ENCODE peak calls at places on chromosome 5, in five cellular contexts. I, Y, S, Z and L are unnamed samples.

GRCh38 chr5:75611324-75612210 is at the start of gene ANKDD1B:
- ATAC-seq in I (peak), Y (no peak), S (no peak), Z (peak), L (no peak)

GRCh38 chr5:157602505-157602904 is 26.9 kb upstream of the ADAM19 start:
- ATAC-seq in I (no peak), Y (peak), S (peak), Z (no peak), L (peak)

GRCh38 chr5:141512390-141513020 is 23.6 kb downstream of the PCDHGC5 start:
- ATAC-seq in I (no peak), Y (peak), S (peak), Z (peak), L (no peak)

GRCh38 chr5:56451742-56452141 is 218.6 kb upstream of the ANKRD55 start:
- ATAC-seq in I (no peak), Y (no peak), S (no peak), Z (no peak), L (no peak)

GRCh38 chr5:72226950-72227349 is 93.1 kb downstream of the MRPS27 start:
- ATAC-seq in I (no peak), Y (no peak), S (no peak), Z (peak), L (no peak)

GRCh38 chr5:88888291-88888690 is 5.3 kb upstream of the MEF2C start:
- ATAC-seq in I (no peak), Y (no peak), S (no peak), Z (no peak), L (no peak)

GRCh38 chr5:530001-530400 is 5.8 kb upstream of the SLC9A3 start:
- ATAC-seq in I (no peak), Y (no peak), S (no peak), Z (peak), L (no peak)

GRCh38 chr5:34863947-34864346 is 25.0 kb downstream of the TTC23L start:
- ATAC-seq in I (no peak), Y (no peak), S (no peak), Z (no peak), L (no peak)

GRCh38 chr5:176730815-176731475 is 79.4 kb upstream of the UNC5A start:
- ATAC-seq in I (no peak), Y (no peak), S (peak), Z (no peak), L (no peak)

GRCh38 chr5:80283360-80283759 is 27.5 kb upstream of the SERINC5 start:
- ATAC-seq in I (no peak), Y (no peak), S (peak), Z (no peak), L (no peak)

GRCh38 chr5:132766020-132766805 is 10.8 kb downstream of the SEPTIN8 start:
- ATAC-seq in I (no peak), Y (no peak), S (no peak), Z (no peak), L (no peak)

GRCh38 chr5:138504799-138505198 is 38.2 kb downstream of the ETF1 start:
- ATAC-seq in I (peak), Y (no peak), S (no peak), Z (peak), L (peak)

GRCh38 chr5:172758836-172759149 is 12.2 kb downstream of the DUSP1 start:
- ATAC-seq in I (no peak), Y (no peak), S (no peak), Z (no peak), L (no peak)

GRCh38 chr5:113376640-113377039 is 58.1 kb downstream of the TSSK1B start:
- ATAC-seq in I (no peak), Y (no peak), S (no peak), Z (no peak), L (no peak)

GRCh38 chr5:97554992-97555981 is 372.2 kb upstream of the RIOK2 start:
- ATAC-seq in I (peak), Y (no peak), S (no peak), Z (no peak), L (peak)